ENCODE peak calls at places on chromosomes 12 and 14, in ten cellular contexts. G, Y, C, Q, D, M, X, U, I and B are unnamed samples. For H3K4me1, the result is how much of the 10 kb centered on the place peaks cover.

GRCh38 chr14:90567191-90567590 is 170.4 kb downstream of the CALM1 start:
- DNase-seq in G (peak), Y (no peak), C (no peak), Q (no peak), D (no peak), M (no peak), X (no peak), U (no peak), I (no peak), B (no peak)

GRCh38 chr12:95996034-95996658 is at the start of gene HAL:
- DNase-seq in G (no peak), Y (no peak), C (no peak), Q (no peak), D (no peak), M (peak), X (no peak), U (no peak), I (no peak), B (no peak)

GRCh38 chr12:131829351-131829794 is 1.2 kb downstream of the MMP17 start:
- DNase-seq in G (peak), Y (no peak), C (no peak), Q (no peak), D (no peak), M (peak), X (no peak), U (no peak), I (no peak), B (no peak)

GRCh38 chr12:47029903-47030302 is 49.5 kb upstream of the PCED1B start:
- DNase-seq in G (no peak), Y (no peak), C (no peak), Q (no peak), D (no peak), M (no peak), X (no peak), U (no peak), I (no peak), B (no peak)

GRCh38 chr12:101414533-101415119 is 7.1 kb upstream of the ARL1 start:
- DNase-seq in G (no peak), Y (peak), C (no peak), Q (no peak), D (peak), M (no peak), X (peak), U (peak), I (peak), B (no peak)

GRCh38 chr12:104788848-104789271 is 169.2 kb downstream of the SLC41A2 start:
- DNase-seq in G (no peak), Y (no peak), C (no peak), Q (no peak), D (no peak), M (no peak), X (no peak), U (no peak), I (no peak), B (peak)

GRCh38 chr12:104219908-104220404 is 4.4 kb downstream of the TXNRD1 start:
- DNase-seq in G (no peak), Y (peak), C (peak), Q (no peak), D (no peak), M (no peak), X (no peak), U (peak), I (no peak), B (no peak)

GRCh38 chr12:2877959-2878732 is 1.1 kb downstream of the RHNO1 start:
- DNase-seq in G (no peak), Y (no peak), C (no peak), Q (no peak), D (no peak), M (no peak), X (no peak), U (no peak), I (no peak), B (no peak)

GRCh38 chr12:67747869-67748760 is 99.6 kb downstream of the DYRK2 start:
- DNase-seq in G (no peak), Y (peak), C (no peak), Q (no peak), D (no peak), M (no peak), X (no peak), U (no peak), I (no peak), B (no peak)

GRCh38 chr14:42378880-42379279 is 772.2 kb downstream of the LRFN5 start:
- DNase-seq in G (peak), Y (no peak), C (no peak), Q (no peak), D (no peak), M (no peak), X (no peak), U (no peak), I (no peak), B (no peak)

GRCh38 chr14:88312262-88312661 is 10.8 kb downstream of the KCNK10 start:
- DNase-seq in G (no peak), Y (no peak), C (no peak), Q (no peak), D (no peak), M (no peak), X (no peak), U (no peak), I (no peak), B (no peak)

GRCh38 chr12:109753054-109753401 is 39.4 kb downstream of the FAM222A start:
- DNase-seq in G (peak), Y (no peak), C (no peak), Q (no peak), D (no peak), M (peak), X (no peak), U (no peak), I (no peak), B (no peak)

GRCh38 chr12:53623986-53624385 is 2.2 kb downstream of the ATF7 start:
- DNase-seq in G (no peak), Y (no peak), C (no peak), Q (no peak), D (peak), M (no peak), X (no peak), U (peak), I (peak), B (no peak)

GRCh38 chr12:58602179-58602578 is 318.1 kb downstream of the LRIG3 start:
- DNase-seq in G (no peak), Y (no peak), C (no peak), Q (no peak), D (no peak), M (no peak), X (no peak), U (no peak), I (no peak), B (no peak)

GRCh38 chr14:50452979-50453705 is 56.5 kb upstream of the CDKL1 start:
- DNase-seq in G (no peak), Y (no peak), C (no peak), Q (no peak), D (no peak), M (no peak), X (no peak), U (no peak), I (no peak), B (no peak)

GRCh38 chr14:81164167-81164774 is 56.5 kb downstream of the GTF2A1 start:
- DNase-seq in G (no peak), Y (peak), C (no peak), Q (peak), D (peak), M (peak), X (no peak), U (peak), I (peak), B (peak)

GRCh38 chr12:92408072-92408900 is 262.6 kb upstream of the BTG1 start:
- DNase-seq in G (no peak), Y (peak), C (no peak), Q (no peak), D (peak), M (no peak), X (peak), U (peak), I (no peak), B (peak)

GRCh38 chr14:77746064-77746463 is 14.9 kb downstream of the SNW1 start:
- DNase-seq in G (no peak), Y (no peak), C (no peak), Q (no peak), D (no peak), M (no peak), X (no peak), U (no peak), I (no peak), B (no peak)

GRCh38 chr14:76958975-76959710 is 69.4 kb downstream of the IRF2BPL start:
- DNase-seq in G (peak), Y (no peak), C (no peak), Q (peak), D (peak), M (no peak), X (no peak), U (peak), I (peak), B (no peak)

GRCh38 chr12:52382854-52383253 is 2.6 kb downstream of the KRT84 start:
- DNase-seq in G (peak), Y (no peak), C (no peak), Q (no peak), D (no peak), M (no peak), X (no peak), U (no peak), I (no peak), B (no peak)

GRCh38 chr12:88408828-88409227 is 171.4 kb downstream of the KITLG start:
- DNase-seq in G (no peak), Y (no peak), C (no peak), Q (no peak), D (no peak), M (no peak), X (no peak), U (no peak), I (no peak), B (no peak)

GRCh38 chr12:21852251-21852650 is 77.7 kb upstream of the KCNJ8 start:
- DNase-seq in G (no peak), Y (no peak), C (no peak), Q (no peak), D (no peak), M (no peak), X (no peak), U (no peak), I (no peak), B (no peak)

GRCh38 chr14:54893151-54893760 is 9.4 kb downstream of the GCH1 start:
- DNase-seq in G (no peak), Y (peak), C (no peak), Q (no peak), D (peak), M (no peak), X (peak), U (no peak), I (peak), B (no peak)

GRCh38 chr14:72744416-72745120 is 149.3 kb downstream of the DPF3 start:
- DNase-seq in G (no peak), Y (no peak), C (peak), Q (no peak), D (no peak), M (no peak), X (no peak), U (no peak), I (no peak), B (no peak)

GRCh38 chr14:54976316-54976715 is 50.6 kb downstream of the WDHD1 start:
- DNase-seq in G (no peak), Y (no peak), C (no peak), Q (no peak), D (no peak), M (no peak), X (no peak), U (no peak), I (no peak), B (no peak)

GRCh38 chr12:106847861-106848260 is 73.4 kb downstream of the RIC8B start:
- DNase-seq in G (no peak), Y (no peak), C (no peak), Q (no peak), D (no peak), M (no peak), X (no peak), U (no peak), I (no peak), B (no peak)

DNA sequence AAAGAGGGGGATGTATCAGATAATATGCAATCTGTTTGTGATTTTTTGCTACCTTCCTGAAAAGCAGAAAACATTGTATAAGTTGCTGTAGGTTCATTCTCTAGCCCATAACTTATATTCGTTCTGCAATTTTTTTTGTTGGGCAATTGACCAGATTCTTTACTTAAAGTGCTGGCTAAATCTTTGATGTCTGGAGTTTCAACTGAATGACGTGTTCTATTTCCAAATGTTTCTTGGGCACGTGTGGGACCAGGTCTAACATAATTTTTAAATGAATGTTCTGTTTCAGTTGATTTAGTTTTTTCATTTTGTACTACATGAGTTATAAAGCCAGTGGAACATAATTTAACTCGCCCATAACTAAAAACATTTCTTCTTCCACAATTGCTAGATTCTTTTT is 3.8 kb downstream of the MLH3 start:
- DNase-seq in G (no peak), Y (no peak), C (no peak), Q (no peak), D (no peak), M (no peak), X (no peak), U (no peak), I (no peak), B (no peak)
- H3K4me1 ChIP-seq in G (under half), Y (under half), C (half or more), Q (under half), D (under half), M (under half), X (under half), U (under half), I (under half), B (under half)

GRCh38 chr14:91929700-91930099 is 17.8 kb downstream of the FBLN5 start:
- DNase-seq in G (peak), Y (no peak), C (no peak), Q (no peak), D (no peak), M (no peak), X (no peak), U (no peak), I (no peak), B (no peak)
- H3K4me1 ChIP-seq in G (under half), Y (under half), C (under half), Q (under half), D (under half), M (under half), X (under half), U (under half), I (under half), B (under half)

GRCh38 chr14:30564868-30565248 is 5.9 kb downstream of the G2E3 start:
- DNase-seq in G (no peak), Y (no peak), C (no peak), Q (no peak), D (no peak), M (no peak), X (no peak), U (no peak), I (no peak), B (no peak)
- H3K4me1 ChIP-seq in G (under half), Y (under half), C (under half), Q (under half), D (under half), M (under half), X (under half), U (under half), I (under half), B (under half)

GRCh38 chr12:4279120-4279690 is 5.6 kb downstream of the CCND2 start:
- DNase-seq in G (no peak), Y (no peak), C (no peak), Q (no peak), D (no peak), M (no peak), X (no peak), U (no peak), I (no peak), B (no peak)
- H3K4me1 ChIP-seq in G (under half), Y (under half), C (half or more), Q (half or more), D (half or more), M (under half), X (half or more), U (under half), I (under half), B (under half)

DNA sequence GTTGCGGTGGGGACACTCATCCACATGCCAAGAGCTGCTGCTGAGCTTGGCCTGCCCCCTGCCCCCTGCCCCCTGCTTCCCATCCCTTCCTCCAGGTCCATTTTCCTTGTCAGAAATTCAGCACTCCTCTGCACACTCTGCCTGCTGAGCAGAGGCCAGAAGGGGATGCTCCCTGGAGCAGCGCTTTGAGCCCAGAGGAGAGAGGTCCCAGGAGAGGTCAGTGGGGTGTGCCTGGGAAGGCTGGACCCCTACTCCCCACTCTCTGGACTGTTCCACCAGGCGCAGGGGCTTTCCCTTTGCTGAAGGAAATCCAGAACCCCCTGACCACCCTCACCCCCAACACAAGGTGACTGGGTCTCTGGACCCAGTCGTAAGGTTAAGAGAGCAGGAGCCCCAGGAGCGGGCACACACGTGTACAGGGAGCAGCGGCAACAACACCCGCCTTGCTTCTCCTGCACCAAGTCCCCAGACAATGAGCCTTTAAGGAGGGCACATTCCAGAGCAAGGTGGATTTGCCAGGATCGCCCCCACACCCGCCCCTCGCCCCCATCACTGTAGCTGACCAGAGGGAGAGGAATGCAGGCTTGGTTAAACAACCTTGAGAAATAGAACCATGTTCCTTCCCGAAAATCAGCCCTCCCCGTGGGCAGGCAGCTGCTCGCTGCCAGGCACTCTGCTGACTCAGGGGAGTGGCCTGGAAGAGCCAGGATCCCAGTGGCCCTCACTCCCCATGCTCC is 30.7 kb downstream of the ISCA2 start:
- DNase-seq in G (no peak), Y (no peak), C (no peak), Q (no peak), D (no peak), M (no peak), X (no peak), U (peak), I (no peak), B (no peak)
- H3K4me1 ChIP-seq in G (under half), Y (under half), C (under half), Q (under half), D (under half), M (under half), X (under half), U (under half), I (under half), B (under half)

DNA sequence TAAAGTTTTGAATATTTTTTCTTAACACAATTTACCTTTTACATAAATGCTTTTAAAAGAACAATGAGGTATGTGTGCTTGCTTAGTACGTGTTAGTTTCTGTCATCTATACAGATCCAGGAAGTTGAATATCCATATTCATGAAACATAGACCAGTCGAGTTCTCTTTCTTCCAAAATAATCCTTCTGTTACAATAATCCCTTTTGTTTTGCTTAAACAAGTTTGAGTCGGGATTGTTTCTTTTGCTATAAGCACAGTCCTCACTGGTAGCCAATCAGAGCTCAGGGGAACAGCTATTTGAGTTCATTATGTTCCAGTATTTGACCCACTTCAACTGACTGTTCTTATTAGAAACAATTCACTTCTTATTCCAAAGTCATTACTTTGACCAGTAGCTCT is 214.7 kb upstream of the FLRT2 start:
- DNase-seq in G (no peak), Y (no peak), C (no peak), Q (no peak), D (no peak), M (no peak), X (no peak), U (no peak), I (no peak), B (no peak)
- H3K4me1 ChIP-seq in G (under half), Y (under half), C (under half), Q (under half), D (under half), M (under half), X (under half), U (under half), I (under half), B (under half)

DNA sequence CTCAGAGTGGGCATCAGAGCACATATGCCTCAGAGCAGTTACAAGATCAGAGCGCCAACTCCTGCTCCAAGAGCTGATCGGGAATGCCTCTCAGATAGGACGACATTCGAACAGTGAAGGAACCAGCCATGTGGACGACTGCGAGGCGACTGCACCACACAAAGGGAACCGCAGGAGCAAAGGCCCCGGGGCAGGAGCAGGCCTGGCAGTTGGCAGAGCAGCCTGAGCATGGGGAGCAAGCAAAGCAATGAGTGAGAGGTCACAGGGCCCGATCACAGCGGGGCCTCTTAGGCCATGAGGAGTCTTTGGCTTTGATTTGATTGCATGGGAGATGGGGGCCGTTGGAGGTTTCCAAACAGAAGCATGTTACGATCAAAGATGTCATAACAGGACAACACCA is 90.3 kb downstream of the LGMN start:
- DNase-seq in G (no peak), Y (no peak), C (no peak), Q (no peak), D (no peak), M (peak), X (no peak), U (no peak), I (no peak), B (no peak)
- H3K4me1 ChIP-seq in G (under half), Y (under half), C (under half), Q (under half), D (under half), M (under half), X (half or more), U (under half), I (under half), B (under half)